ENCODE peak calls at places on chromosomes 5 and 9, in nine cellular contexts. P is activated CD8-positive, alpha-beta T cell treated with anti-CD3 and anti-CD28 coated beads for 36 hours; N is Calu3; C is pancreas; Q is RWPE1; D is endothelial cell; S is OCI-LY7; H is HL-60; Y is HFFc6. G is an unnamed sample.
A peak's percentile ranks its signal among the peaks of the same experiment; 100 is the strongest.

GRCh38 chr5:72378636-72379289 is 58.6 kb downstream of the PTCD2 start:
- DNase-seq in P (no peak), N (peak; percentile 35), H (no peak), Y (peak; percentile 81), S (no peak), Q (peak; percentile 97), C (no peak), D (no peak), G (no peak)

GRCh38 chr5:34656700-34657549 is 797 bp downstream of the RAI14 start:
- DNase-seq in P (peak; percentile 6), N (peak; percentile 33), D (peak; percentile 31), Y (no peak), Q (peak; percentile 51), S (no peak), H (no peak), C (peak; percentile 75), G (peak; percentile 48)

GRCh38 chr5:67173959-67174358 is 22.6 kb downstream of the CD180 start:
- DNase-seq in P (no peak), N (no peak), Y (peak; percentile 6), D (no peak), S (no peak), C (no peak), Q (no peak), H (no peak), G (no peak)

GRCh38 chr5:113081881-113082546 is 105.4 kb downstream of the DCP2 start:
- DNase-seq in D (no peak), S (no peak), H (no peak), Q (peak; percentile 54), N (no peak), C (no peak), Y (peak; percentile 91), P (no peak), G (no peak)

GRCh38 chr5:156589859-156590216 is 260.3 kb upstream of the PPP1R2B start:
- DNase-seq in Q (no peak), P (no peak), C (no peak), S (no peak), D (no peak), H (no peak), Y (no peak), N (no peak), G (no peak)

GRCh38 chr9:90905079-90905478 is 103.5 kb downstream of the SYK start:
- DNase-seq in D (no peak), H (no peak), Y (no peak), C (peak; percentile 81), S (peak; percentile 55), N (no peak), Q (no peak), P (no peak), G (no peak)

GRCh38 chr9:18747590-18747989 is 273.6 kb downstream of the ADAMTSL1 start:
- DNase-seq in Y (no peak), H (no peak), Q (no peak), S (no peak), N (no peak), D (no peak), C (no peak), P (no peak), G (no peak)

GRCh38 chr5:145826869-145827268 is 8.3 kb downstream of the PRELID2 start:
- DNase-seq in N (no peak), C (no peak), D (no peak), H (no peak), Q (no peak), S (no peak), P (no peak), Y (no peak), G (no peak)

GRCh38 chr5:32471784-32472183 is 27.2 kb upstream of the ZFR start:
- DNase-seq in P (no peak), C (no peak), S (no peak), Q (no peak), H (no peak), Y (no peak), N (peak; percentile 32), D (no peak), G (no peak)

GRCh38 chr9:126985870-126986498 is 71.4 kb downstream of the RALGPS1 start:
- DNase-seq in Q (peak; percentile 97), D (no peak), S (no peak), C (no peak), Y (no peak), P (peak; percentile 91), N (peak; percentile 70), H (peak; percentile 79), G (peak; percentile 41)

GRCh38 chr9:133058550-133059320 is 3.0 kb upstream of the CEL start:
- DNase-seq in C (peak; percentile 56), Y (no peak), D (no peak), S (peak; percentile 50), Q (no peak), H (no peak), N (no peak), P (peak; percentile 53), G (peak; percentile 66)

GRCh38 chr9:133711428-133712220 is 26.5 kb downstream of the SARDH start:
- DNase-seq in P (no peak), C (peak; percentile 57), H (no peak), S (no peak), N (peak; percentile 34), Q (peak; percentile 57), D (peak; percentile 2), Y (peak; percentile 7), G (no peak)

GRCh38 chr5:129904667-129905466 is 602 bp downstream of the CHSY3 start:
- DNase-seq in C (peak; percentile 68), P (no peak), S (no peak), Q (peak; percentile 26), Y (no peak), H (no peak), D (peak; percentile 37), N (peak; percentile 21), G (peak; percentile 52)

GRCh38 chr5:176337913-176338312 is 23.7 kb downstream of the KIAA1191 start:
- DNase-seq in C (no peak), H (no peak), D (no peak), Q (no peak), Y (no peak), S (no peak), P (no peak), N (no peak), G (no peak)

GRCh38 chr5:53099546-53099945 is 10.0 kb downstream of the MOCS2 start:
- DNase-seq in N (no peak), C (no peak), Y (no peak), S (no peak), H (no peak), D (no peak), Q (no peak), P (no peak), G (no peak)

GRCh38 chr9:23741304-23741800 is 84.7 kb downstream of the ELAVL2 start:
- DNase-seq in H (no peak), D (no peak), N (no peak), C (no peak), Y (no peak), S (peak; percentile 7), Q (no peak), P (no peak), G (no peak)

GRCh38 chr5:178770621-178771020 is 40.2 kb upstream of the ZNF354A start:
- DNase-seq in S (no peak), Q (no peak), Y (no peak), C (peak; percentile 18), N (no peak), H (no peak), D (no peak), P (no peak), G (no peak)

GRCh38 chr9:104810421-104811339 is 46.8 kb downstream of the NIPSNAP3B start:
- DNase-seq in P (no peak), D (no peak), C (peak; percentile 61), S (no peak), Y (no peak), N (peak; percentile 35), H (no peak), Q (peak; percentile 60), G (no peak)

GRCh38 chr9:35910613-35911488 is 1.6 kb downstream of the SPAAR start:
- DNase-seq in H (peak; percentile 30), S (peak; percentile 67), C (no peak), Q (peak; percentile 77), P (peak; percentile 68), N (peak; percentile 63), Y (peak; percentile 39), D (peak; percentile 48), G (peak; percentile 47)

GRCh38 chr5:84255318-84255717 is 129.4 kb downstream of the EDIL3 start:
- DNase-seq in Y (no peak), S (peak; percentile 10), Q (peak; percentile 34), D (no peak), N (peak; percentile 4), H (no peak), C (no peak), P (no peak), G (peak; percentile 4)

GRCh38 chr5:91074615-91075014 is 308.5 kb downstream of the ARRDC3 start:
- DNase-seq in H (no peak), C (no peak), N (peak; percentile 38), D (no peak), S (no peak), P (no peak), Q (no peak), Y (peak; percentile 84), G (no peak)

GRCh38 chr9:33687779-33688178 is 107.6 kb upstream of the PRSS3 start:
- DNase-seq in Y (no peak), Q (no peak), S (no peak), C (no peak), H (no peak), D (no peak), P (no peak), N (peak; percentile 12), G (no peak)

GRCh38 chr9:76677481-76678055 is 86.7 kb upstream of the PCA3 start:
- DNase-seq in Y (no peak), C (no peak), H (no peak), P (no peak), D (peak; percentile 50), Q (no peak), S (no peak), N (no peak), G (no peak)

GRCh38 chr5:12272389-12272788 is 368.1 kb upstream of the CTNND2 start:
- DNase-seq in Q (no peak), S (no peak), N (no peak), H (no peak), C (no peak), P (no peak), Y (no peak), D (peak; percentile 8), G (no peak)
- TF ChIP-seq CTCF in Q (no peak), S (no peak), N (no peak), H (no peak), C (no peak), P (no peak), Y (no peak), D (no peak), G (no peak)

GRCh38 chr5:136802382-136802781 is 437.0 kb upstream of the TRPC7 start:
- DNase-seq in P (no peak), S (peak; percentile 34), Q (peak; percentile 32), D (peak; percentile 14), H (no peak), Y (peak; percentile 25), C (no peak), N (peak; percentile 44), G (no peak)
- TF ChIP-seq CTCF in P (no peak), S (peak; percentile 71), Q (no peak), D (no peak), H (no peak), Y (peak; percentile 72), C (no peak), N (no peak), G (no peak)

GRCh38 chr9:114684036-114684435 is 2.0 kb upstream of the TEX48 start:
- DNase-seq in H (no peak), Y (no peak), Q (no peak), N (no peak), S (no peak), D (no peak), P (peak; percentile 61), C (no peak), G (no peak)
- TF ChIP-seq CTCF in H (no peak), Y (no peak), Q (no peak), N (no peak), S (no peak), D (no peak), P (no peak), C (no peak), G (no peak)

GRCh38 chr5:122498163-122498562 is 186.1 kb downstream of the SNCAIP start:
- DNase-seq in S (no peak), Y (no peak), N (no peak), H (no peak), Q (no peak), P (no peak), D (peak; percentile 24), C (no peak), G (no peak)
- TF ChIP-seq CTCF in S (no peak), Y (peak; percentile 47), N (no peak), H (no peak), Q (no peak), P (no peak), D (no peak), C (no peak), G (no peak)